ENCODE peak calls at places on chromosomes 11 and 22, in eight cellular contexts. X is retinal pigment epithelial cell, F is HepG2, J is fibroblast of pulmonary artery, Y is kidney, R is dorsolateral prefrontal cortex, L is colonic mucosa, T is Panc1. C is an unnamed sample.

GRCh38 chr11:61958590-61958989 is 8.4 kb downstream of the BEST1 start:
- DNase-seq in F (no peak), X (no peak), R (no peak), T (no peak), Y (no peak), L (no peak), J (no peak), C (peak)

GRCh38 chr11:88482871-88483301 is 145.3 kb upstream of the CTSC start:
- DNase-seq in F (no peak), T (no peak), L (no peak), J (peak), X (no peak), R (no peak), Y (no peak), C (no peak)

GRCh38 chr11:79082920-79083319 is 357.9 kb downstream of the TENM4 start:
- DNase-seq in Y (no peak), L (no peak), J (no peak), X (no peak), T (no peak), F (no peak), R (no peak), C (no peak)

GRCh38 chr11:10602366-10602765 is 33.9 kb upstream of the LYVE1 start:
- DNase-seq in F (no peak), J (no peak), R (no peak), X (no peak), T (no peak), L (no peak), Y (no peak), C (no peak)

GRCh38 chr11:132784441-132784840 is 747.9 kb downstream of the OPCML start:
- DNase-seq in R (no peak), L (no peak), X (no peak), Y (no peak), F (no peak), J (peak), T (no peak), C (no peak)

GRCh38 chr22:46578824-46579561 is 41.2 kb upstream of the GRAMD4 start:
- DNase-seq in R (no peak), F (peak), J (peak), X (no peak), Y (peak), T (no peak), L (peak), C (peak)

GRCh38 chr11:2529636-2530035 is 84.8 kb downstream of the KCNQ1 start:
- DNase-seq in J (no peak), Y (peak), F (no peak), R (no peak), L (no peak), T (no peak), X (no peak), C (no peak)

GRCh38 chr22:37709445-37709765 is 12.6 kb downstream of the TRIOBP start:
- DNase-seq in X (no peak), L (no peak), T (no peak), J (no peak), F (no peak), R (no peak), Y (no peak), C (no peak)

GRCh38 chr11:86091086-86091485 is 22.2 kb upstream of the PICALM start:
- DNase-seq in J (no peak), T (no peak), R (no peak), L (no peak), Y (no peak), F (no peak), X (no peak), C (no peak)

GRCh38 chr11:2777396-2777795 is 77.6 kb upstream of the KCNQ1OT1 start:
- DNase-seq in T (no peak), L (peak), J (peak), X (no peak), Y (peak), F (no peak), R (peak), C (peak)

GRCh38 chr11:2704896-2705606 is 5.3 kb upstream of the KCNQ1OT1 start:
- DNase-seq in F (no peak), T (no peak), L (no peak), X (no peak), R (no peak), Y (peak), J (no peak), C (no peak)

GRCh38 chr11:68328374-68329091 is 16.1 kb downstream of the LRP5 start:
- DNase-seq in L (peak), X (no peak), F (peak), T (no peak), R (no peak), J (peak), Y (peak), C (no peak)

GRCh38 chr11:11534981-11535380 is 86.8 kb downstream of the GALNT18 start:
- DNase-seq in R (peak), X (no peak), L (no peak), Y (no peak), J (no peak), T (no peak), F (no peak), C (no peak)

GRCh38 chr11:8682219-8683114 is at the start of the genes RPL27A and TRIM66:
- DNase-seq in R (peak), X (peak), F (peak), Y (peak), L (peak), J (peak), T (peak), C (peak)
- TF ChIP-seq CTCF in R (no peak), X (no peak), F (peak), Y (no peak), L (no peak), J (peak), T (no peak), C (no peak)

GRCh38 chr11:394858-395655 is 1.0 kb downstream of the PKP3 start:
- DNase-seq in T (no peak), J (no peak), Y (no peak), L (peak), F (no peak), R (no peak), X (no peak), C (no peak)
- H3K4me3 ChIP-seq in T (peak), J (no peak), Y (no peak), L (peak), F (peak), R (no peak), X (no peak), C (peak)

GRCh38 chr11:20088368-20089260 is 71.7 kb downstream of the DBX1 start:
- DNase-seq in J (peak), X (no peak), F (no peak), R (no peak), Y (no peak), T (no peak), L (no peak), C (no peak)

GRCh38 chr11:20089357-20089756 is 70.9 kb downstream of the DBX1 start:
- DNase-seq in Y (no peak), L (no peak), X (no peak), R (no peak), F (no peak), J (no peak), T (no peak), C (no peak)

GRCh38 chr11:20087118-20087521 is 73.2 kb downstream of the DBX1 start:
- DNase-seq in F (no peak), R (no peak), L (no peak), J (peak), Y (no peak), T (no peak), X (no peak), C (no peak)

GRCh38 chr11:20081336-20081735 is 78.9 kb downstream of the DBX1 start:
- DNase-seq in X (no peak), Y (no peak), T (no peak), R (no peak), L (no peak), J (no peak), F (no peak), C (no peak)

DNA sequence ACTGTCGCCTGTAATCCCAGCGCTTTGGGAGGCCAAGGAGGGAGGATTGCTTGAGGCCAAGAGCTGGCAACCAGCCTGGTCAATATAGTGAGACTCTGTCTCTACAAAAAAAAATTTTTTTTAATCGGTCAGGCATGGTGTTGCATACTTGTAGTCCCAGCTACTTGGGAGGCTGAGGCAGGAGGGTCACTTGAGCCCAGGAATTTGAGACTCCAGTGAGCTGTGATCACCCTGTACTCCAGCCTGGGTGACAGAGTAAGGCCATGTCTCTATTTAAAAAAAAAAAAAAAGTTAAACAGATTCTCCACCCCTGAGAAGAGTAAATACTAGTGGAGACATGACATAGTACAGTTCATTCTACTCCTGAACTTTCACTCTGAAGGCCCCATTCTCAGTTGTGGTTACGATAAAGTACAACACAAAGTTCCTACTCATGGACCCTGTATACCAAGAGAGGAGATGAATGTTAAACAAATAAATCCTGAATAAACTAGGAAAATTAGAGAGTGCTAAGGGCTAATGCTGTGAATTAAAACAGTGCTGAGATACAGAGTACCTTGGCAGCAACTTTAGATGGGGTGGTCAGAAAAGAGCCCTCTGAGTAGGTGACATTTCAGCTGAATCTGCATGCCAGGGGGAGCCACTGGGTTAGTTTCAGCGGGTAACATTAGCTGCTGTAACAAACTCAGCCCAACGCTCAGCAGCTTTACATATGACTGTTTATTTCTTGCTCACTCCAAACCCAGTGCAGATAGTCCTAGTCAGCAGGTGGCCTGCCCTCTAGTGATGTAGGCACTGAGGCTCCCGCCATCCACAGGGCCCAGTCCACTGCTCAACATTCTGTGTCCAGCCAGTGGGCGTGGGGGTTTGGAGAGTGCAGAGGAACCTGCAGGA is 75.1 kb downstream of the DBX1 start:
- DNase-seq in T (no peak), F (peak), L (no peak), Y (no peak), X (no peak), R (no peak), J (no peak), C (no peak)
- TF ChIP-seq CTCF in T (no peak), F (peak), L (no peak), Y (no peak), X (peak), R (no peak), J (no peak), C (no peak)

GRCh38 chr11:126281666-126282175 is 1.2 kb upstream of the TIRAP start:
- DNase-seq in R (no peak), J (no peak), L (no peak), F (no peak), X (no peak), T (no peak), Y (no peak), C (no peak)
- H3K4me3 ChIP-seq in R (peak), J (no peak), L (no peak), F (peak), X (no peak), T (no peak), Y (peak), C (no peak)